ENCODE peak calls at places on chromosomes 6 and 20, in five cellular contexts. M, P, E, H and Q are unnamed samples.

GRCh38 chr6:437042-437402 is 45.5 kb downstream of the IRF4 start:
- DNase-seq in M (no peak), E (no peak), H (no peak), P (no peak), Q (no peak)

GRCh38 chr6:95785785-95786184 is 208.4 kb downstream of the MANEA start:
- DNase-seq in M (no peak), H (no peak), E (no peak), P (no peak), Q (no peak)

GRCh38 chr6:7008451-7008988 is 99.2 kb upstream of the RREB1 start:
- DNase-seq in H (no peak), M (no peak), E (peak), P (no peak), Q (no peak)

GRCh38 chr6:143468026-143468425 is 17.4 kb downstream of the PEX3 start:
- DNase-seq in M (no peak), H (no peak), E (no peak), P (no peak), Q (no peak)

GRCh38 chr6:24918641-24919403 is 16.9 kb downstream of the RIPOR2 start:
- DNase-seq in M (no peak), P (no peak), E (peak), H (no peak), Q (no peak)

GRCh38 chr6:108660251-108660650 is 99.5 kb downstream of the FOXO3 start:
- DNase-seq in M (no peak), E (no peak), P (no peak), H (no peak), Q (no peak)

GRCh38 chr6:158784505-158784904 is 34.7 kb downstream of the EZR start:
- DNase-seq in P (no peak), E (no peak), M (no peak), H (no peak), Q (no peak)

GRCh38 chr6:159118941-159119340 is 50.3 kb upstream of the FNDC1 start:
- DNase-seq in H (no peak), E (no peak), P (no peak), M (no peak), Q (no peak)

GRCh38 chr20:47318027-47318595 is 38.4 kb downstream of the ZMYND8 start:
- DNase-seq in E (no peak), M (peak), H (no peak), P (peak), Q (no peak)

GRCh38 chr6:125747589-125748533 is 1.6 kb upstream of the HEY2 start:
- DNase-seq in E (peak), M (peak), H (peak), P (no peak), Q (peak)

GRCh38 chr6:5025911-5026819 is 22.3 kb upstream of the RPP40 start:
- DNase-seq in P (peak), E (peak), H (peak), M (peak), Q (peak)

GRCh38 chr6:46440133-46440532 is 51.1 kb downstream of the RCAN2 start:
- DNase-seq in E (no peak), P (no peak), M (no peak), H (no peak), Q (no peak)

GRCh38 chr20:41617059-41617921 is 887 bp downstream of the CHD6 start:
- DNase-seq in M (peak), E (peak), P (peak), H (peak), Q (peak)

GRCh38 chr6:41367700-41368099 is 32.3 kb downstream of the NCR2 start:
- DNase-seq in E (peak), P (peak), M (peak), H (no peak), Q (no peak)

GRCh38 chr20:57509665-57510237 is 15.2 kb downstream of the CTCFL start:
- DNase-seq in H (peak), E (peak), P (peak), M (peak), Q (no peak)

GRCh38 chr6:109998159-109998785 is 20.2 kb downstream of the GPR6 start:
- DNase-seq in M (peak), H (no peak), E (peak), P (peak), Q (no peak)

GRCh38 chr20:49724637-49725606 is 11.2 kb upstream of the B4GALT5 start:
- DNase-seq in H (peak), M (no peak), P (peak), E (no peak), Q (peak)

GRCh38 chr6:158808918-158809678 is 10.1 kb downstream of the EZR start:
- DNase-seq in P (no peak), M (no peak), H (no peak), E (no peak), Q (no peak)

GRCh38 chr20:37649635-37650244 is 44.1 kb upstream of the CTNNBL1 start:
- DNase-seq in M (no peak), E (no peak), P (no peak), H (no peak), Q (no peak)

GRCh38 chr20:62550087-62550565 is 74.3 kb upstream of the GATA5 start:
- DNase-seq in H (no peak), E (peak), M (peak), P (no peak), Q (no peak)

GRCh38 chr6:155493694-155494143 is 38.1 kb upstream of the NOX3 start:
- DNase-seq in H (no peak), E (peak), P (no peak), M (no peak), Q (no peak)

GRCh38 chr6:33314943-33315752 is 1.3 kb upstream of the TAPBP start:
- DNase-seq in E (peak), H (peak), M (no peak), P (no peak), Q (peak)

GRCh38 chr6:32158052-32158451 is 4.1 kb downstream of the PPT2 start:
- DNase-seq in H (no peak), P (no peak), M (no peak), E (no peak), Q (no peak)

GRCh38 chr6:19827247-19827646 is 9.9 kb upstream of the ID4 start:
- DNase-seq in E (no peak), H (no peak), M (no peak), P (no peak), Q (no peak)

GRCh38 chr20:36737183-36737499 is 8.7 kb downstream of the NDRG3 start:
- DNase-seq in M (no peak), P (no peak), H (no peak), E (no peak), Q (no peak)

GRCh38 chr6:135280375-135281136 is 99.4 kb downstream of the MYB start:
- DNase-seq in M (no peak), P (peak), H (no peak), E (no peak), Q (no peak)

GRCh38 chr6:31092769-31093505 is 19.4 kb downstream of the C6orf15 start:
- DNase-seq in E (no peak), P (no peak), M (no peak), H (no peak), Q (no peak)

GRCh38 chr6:6661684-6662083 is 73.2 kb downstream of the LY86 start:
- DNase-seq in M (peak), E (no peak), H (no peak), P (peak), Q (no peak)

GRCh38 chr20:20073851-20074252 is 21.5 kb downstream of the CFAP61 start:
- DNase-seq in M (no peak), P (no peak), E (no peak), H (no peak), Q (no peak)

GRCh38 chr20:19713851-19714716 is 44.0 kb upstream of the RIN2 start:
- DNase-seq in P (no peak), M (peak), E (no peak), H (no peak), Q (no peak)

GRCh38 chr6:56955171-56956155 is 556 bp downstream of the BEND6 start:
- DNase-seq in M (peak), E (peak), H (peak), P (peak), Q (peak)

GRCh38 chr6:165404703-165405102 is 95.3 kb upstream of the C6orf118 start:
- DNase-seq in P (no peak), M (no peak), E (no peak), H (no peak), Q (no peak)

GRCh38 chr6:68296126-68296525 is 339.0 kb upstream of the ADGRB3 start:
- DNase-seq in H (no peak), M (no peak), P (no peak), E (no peak), Q (no peak)

GRCh38 chr6:90144396-90144795 is 152.2 kb downstream of the BACH2 start:
- DNase-seq in M (no peak), P (no peak), E (no peak), H (no peak), Q (no peak)

GRCh38 chr6:66489269-66489987 is 782.4 kb upstream of the EYS start:
- DNase-seq in P (no peak), E (no peak), M (no peak), H (no peak), Q (no peak)

GRCh38 chr6:127462391-127462790 is 3.2 kb upstream of the KIAA0408 start:
- DNase-seq in H (no peak), E (peak), P (no peak), M (peak), Q (no peak)
- TF ChIP-seq CTCF in H (no peak), E (peak), P (no peak), M (no peak), Q (no peak)

GRCh38 chr20:21137078-21137477 is 11.2 kb downstream of the KIZ start:
- DNase-seq in E (no peak), M (no peak), H (no peak), P (no peak), Q (no peak)

GRCh38 chr20:21133404-21133803 is 7.5 kb downstream of the KIZ start:
- DNase-seq in E (no peak), H (no peak), M (no peak), P (no peak), Q (no peak)

GRCh38 chr20:21134883-21135493 is 9.1 kb downstream of the KIZ start:
- DNase-seq in E (no peak), M (no peak), H (no peak), P (no peak), Q (no peak)

GRCh38 chr20:21136015-21136732 is 10.3 kb downstream of the KIZ start:
- DNase-seq in E (no peak), P (no peak), M (no peak), H (no peak), Q (no peak)

DNA sequence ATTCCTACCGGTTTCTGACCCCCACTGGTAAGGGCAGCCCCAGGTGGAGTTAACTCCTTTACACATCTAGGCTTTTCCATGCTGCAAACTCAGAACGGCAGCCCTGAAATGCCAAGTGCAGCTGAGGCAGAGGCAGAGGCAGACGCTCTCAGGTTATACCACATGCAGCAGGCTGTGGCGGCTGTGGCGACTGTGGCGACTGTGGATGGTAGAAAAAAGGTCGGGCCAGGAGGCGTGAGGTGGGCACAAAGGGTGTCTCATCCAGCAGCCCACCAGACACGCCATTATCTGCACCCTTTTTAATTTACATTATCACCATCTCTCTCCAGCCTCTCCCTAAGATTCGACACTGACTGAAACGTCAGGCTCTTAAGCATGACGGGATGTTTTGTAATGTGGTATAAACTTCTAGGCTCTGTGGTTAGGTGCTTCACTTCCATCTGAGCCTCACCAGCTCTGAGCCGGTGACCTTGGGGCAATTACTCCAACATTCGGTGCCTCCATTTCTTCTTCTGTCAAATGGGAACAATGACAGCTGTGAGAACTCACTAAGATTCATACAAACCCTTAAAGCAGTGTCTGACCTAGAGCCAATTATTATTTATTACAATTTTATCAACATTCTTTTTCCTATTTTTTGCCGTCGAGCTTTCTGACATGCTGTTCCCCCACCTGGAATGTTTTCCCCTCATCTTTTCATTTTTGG is 8.2 kb downstream of the KIZ start:
- DNase-seq in E (no peak), H (no peak), P (no peak), M (no peak), Q (no peak)
- H3K27ac ChIP-seq in E (peak), H (no peak), P (no peak), M (peak), Q (no peak)

GRCh38 chr6:47646689-47647088 is 51.7 kb upstream of the ADGRF4 start:
- DNase-seq in M (no peak), H (no peak), E (no peak), P (no peak), Q (no peak)
- TF ChIP-seq CTCF in M (no peak), H (no peak), E (no peak), P (no peak), Q (no peak)

GRCh38 chr6:167733740-167734661 is 92.7 kb upstream of the AFDN start:
- DNase-seq in H (peak), P (no peak), M (no peak), E (no peak), Q (peak)
- H3K27ac ChIP-seq in H (peak), P (no peak), M (no peak), E (no peak), Q (no peak)

GRCh38 chr20:3823881-3824280 is 3.5 kb downstream of the AP5S1 start:
- DNase-seq in E (no peak), M (no peak), H (no peak), P (no peak), Q (no peak)

GRCh38 chr20:3821996-3822395 is 1.6 kb downstream of the AP5S1 start:
- DNase-seq in P (no peak), M (no peak), E (no peak), H (no peak), Q (peak)

GRCh38 chr20:3826420-3826819 is 6.1 kb downstream of the AP5S1 start:
- DNase-seq in H (no peak), P (no peak), E (no peak), M (no peak), Q (no peak)

GRCh38 chr20:3828798-3829197 is 8.5 kb downstream of the AP5S1 start:
- DNase-seq in M (no peak), P (no peak), H (no peak), E (no peak), Q (no peak)

GRCh38 chr20:3825526-3825925 is 5.2 kb downstream of the AP5S1 start:
- DNase-seq in H (no peak), P (no peak), M (no peak), E (peak), Q (peak)
- TF ChIP-seq CTCF in H (no peak), P (no peak), M (no peak), E (peak), Q (no peak)